ENCODE peak calls at places on chromosomes 4 and X, in five cellular contexts. W is transverse colon; Y is naive thymus-derived CD8-positive, alpha-beta T cell; H is activated B cell treated with CpG ODN at 0.5 μM for 24 hours; U is testis. O is an unnamed sample.

GRCh38 chr4:105399535-105400161 is 74.2 kb downstream of the PPA2 start:
- DNase-seq in W (no peak), Y (no peak), H (no peak), U (no peak), O (no peak)

GRCh38 chr4:121192500-121192899 is 28.4 kb upstream of the TNIP3 start:
- DNase-seq in W (no peak), Y (peak; percentile 10), H (no peak), U (no peak), O (no peak)

GRCh38 chrX:40628506-40628905 is 5.3 kb downstream of the MPC1L start:
- DNase-seq in W (no peak), Y (no peak), H (no peak), U (no peak), O (no peak)

GRCh38 chr4:89511776-89512175 is 204.2 kb upstream of the GPRIN3 start:
- DNase-seq in W (no peak), Y (no peak), H (no peak), U (no peak), O (no peak)

GRCh38 chrX:25432396-25432795 is 416.6 kb upstream of the ARX start:
- DNase-seq in W (no peak), Y (no peak), H (no peak), U (no peak), O (no peak)

GRCh38 chrX:40081679-40082068 is 16.1 kb downstream of the BCOR start:
- DNase-seq in W (no peak), Y (no peak), H (no peak), U (no peak), O (no peak)

GRCh38 chr4:5883916-5884315 is 9.0 kb downstream of the CRMP1 start:
- DNase-seq in W (no peak), Y (no peak), H (no peak), U (no peak), O (no peak)

GRCh38 chr4:168569066-168569908 is 72.4 kb downstream of the PALLD start:
- DNase-seq in W (peak; percentile 45), Y (no peak), H (no peak), U (no peak), O (no peak)

GRCh38 chr4:16864199-16864598 is 34.2 kb downstream of the LDB2 start:
- DNase-seq in W (no peak), Y (no peak), H (no peak), U (no peak), O (no peak)

GRCh38 chr4:42617030-42617429 is 39.9 kb downstream of the ATP8A1 start:
- DNase-seq in W (no peak), Y (no peak), H (no peak), U (no peak), O (no peak)

GRCh38 chrX:97563531-97564133 is 679.9 kb downstream of the RPA4 start:
- DNase-seq in W (peak; percentile 41), Y (peak; percentile 31), H (peak; percentile 15), U (peak; percentile 21), O (no peak)

GRCh38 chr4:4333265-4333706 is 43.2 kb downstream of the ZBTB49 start:
- DNase-seq in W (peak; percentile 26), Y (no peak), H (no peak), U (peak; percentile 66), O (no peak)

GRCh38 chr4:23853986-23854385 is 35.9 kb downstream of the PPARGC1A start:
- DNase-seq in W (no peak), Y (no peak), H (no peak), U (no peak), O (no peak)

GRCh38 chrX:48897157-48897620 is 379 bp downstream of the TIMM17B start:
- DNase-seq in W (peak; percentile 85), Y (peak; percentile 30), H (no peak), U (peak; percentile 89), O (no peak)

GRCh38 chrX:23845316-23845932 is 62.3 kb downstream of the APOO start:
- DNase-seq in W (peak; percentile 38), Y (no peak), H (no peak), U (no peak), O (peak; percentile 12)

GRCh38 chr4:77193511-77194236 is 36.7 kb downstream of the CCNG2 start:
- DNase-seq in W (peak; percentile 75), Y (peak; percentile 70), H (peak; percentile 73), U (peak; percentile 87), O (no peak)

GRCh38 chr4:87465739-87466366 is 43.5 kb downstream of the NUDT9 start:
- DNase-seq in W (no peak), Y (peak; percentile 28), H (no peak), U (no peak), O (peak; percentile 35)

GRCh38 chrX:21295246-21295820 is 78.9 kb upstream of the CNKSR2 start:
- DNase-seq in W (no peak), Y (no peak), H (no peak), U (no peak), O (no peak)

GRCh38 chr4:84456157-84456556 is 42.9 kb downstream of the NKX6-1 start:
- DNase-seq in W (no peak), Y (no peak), H (no peak), U (no peak), O (no peak)

GRCh38 chr4:93299116-93299515 is 529.4 kb upstream of the ATOH1 start:
- DNase-seq in W (no peak), Y (no peak), H (no peak), U (no peak), O (no peak)

GRCh38 chrX:84188320-84188834 is 378 bp upstream of the RPS6KA6 start:
- DNase-seq in W (peak; percentile 55), Y (no peak), H (no peak), U (peak; percentile 80), O (no peak)

GRCh38 chrX:13488706-13489105 is 80.7 kb upstream of the EGFL6 start:
- DNase-seq in W (no peak), Y (no peak), H (no peak), U (no peak), O (no peak)

GRCh38 chrX:134364711-134365110 is 95.3 kb upstream of the HPRT1 start:
- DNase-seq in W (no peak), Y (no peak), H (no peak), U (no peak), O (no peak)

GRCh38 chr4:67549123-67549522 is 3.8 kb upstream of the CENPC start:
- DNase-seq in W (no peak), Y (no peak), H (no peak), U (no peak), O (no peak)

GRCh38 chrX:70087857-70088256 is 25.6 kb downstream of the OTUD6A start:
- DNase-seq in W (no peak), Y (no peak), H (no peak), U (peak; percentile 13), O (no peak)

GRCh38 chrX:103631145-103631544 is 2.4 kb downstream of the TCEAL1 start:
- DNase-seq in W (no peak), Y (no peak), H (no peak), U (no peak), O (no peak)

GRCh38 chrX:109732319-109732779 is 708 bp downstream of the ACSL4 start:
- DNase-seq in W (no peak), Y (peak; percentile 5), H (no peak), U (no peak), O (no peak)

GRCh38 chrX:57977992-57978391 is 67.7 kb upstream of the ZXDA start:
- DNase-seq in W (no peak), Y (no peak), H (no peak), U (no peak), O (no peak)

GRCh38 chrX:72306851-72307645 is 1.3 kb upstream of the CITED1 start:
- DNase-seq in W (peak; percentile 65), Y (no peak), H (peak; percentile 21), U (peak; percentile 66), O (no peak)

GRCh38 chr4:165079476-165079875 is 25.8 kb downstream of the TRIM75 start:
- DNase-seq in W (peak; percentile 74), Y (no peak), H (no peak), U (peak; percentile 56), O (no peak)

GRCh38 chr4:20313237-20314030 is 61.7 kb downstream of the SLIT2 start:
- DNase-seq in W (peak; percentile 12), Y (no peak), H (no peak), U (peak; percentile 33), O (no peak)

GRCh38 chrX:14528629-14529287 is 578 bp upstream of the GLRA2 start:
- DNase-seq in W (peak; percentile 86), Y (no peak), H (no peak), U (peak; percentile 85), O (no peak)

GRCh38 chrX:155071694-155072215 is 447 bp downstream of the BRCC3 start:
- DNase-seq in W (no peak), Y (no peak), H (no peak), U (no peak), O (no peak)

O was measured in SK-N-MC.